ENCODE peak calls at places on chromosomes 13 and 19, in eight cellular contexts. One of them, this sample, is unnamed.

GRCh38 chr19:21328402-21328801 is 808 bp downstream of the ZNF708 start:
- DNase-seq in stimulated activated CD4-positive, alpha-beta T cell treated with anti-CD3 and anti-CD28 coated beads, Interleukin-1b, Interleukin-23, amount 100 ng/mL, for 1 hour: no peak
- DNase-seq in T1000: no peak
- DNase-seq in HEK293T: no peak
- DNase-seq in stimulated activated CD8-positive, alpha-beta memory T cell treated with anti-CD3 and anti-CD28 coated beads, Interleukin-7, amount 100 ng/mL, for 48 hours: no peak
- DNase-seq in GM04503: no peak
- DNase-seq in activated T-cell treated with anti-CD3 and anti-CD28 coated beads for 48 hours: no peak
- DNase-seq in CD4-positive, alpha-beta memory T cell: no peak
- DNase-seq in this sample: no peak

GRCh38 chr19:1473424-1473851 is 5.6 kb downstream of the C19orf25 start:
- DNase-seq in stimulated activated CD4-positive, alpha-beta T cell treated with anti-CD3 and anti-CD28 coated beads, Interleukin-1b, Interleukin-23, amount 100 ng/mL, for 1 hour: no peak
- DNase-seq in T1000: no peak
- DNase-seq in HEK293T: no peak
- DNase-seq in stimulated activated CD8-positive, alpha-beta memory T cell treated with anti-CD3 and anti-CD28 coated beads, Interleukin-7, amount 100 ng/mL, for 48 hours: no peak
- DNase-seq in GM04503: no peak
- DNase-seq in activated T-cell treated with anti-CD3 and anti-CD28 coated beads for 48 hours: no peak
- DNase-seq in CD4-positive, alpha-beta memory T cell: no peak
- DNase-seq in this sample: no peak

GRCh38 chr19:10701955-10702307 is 692 bp downstream of the QTRT1 start:
- DNase-seq in stimulated activated CD4-positive, alpha-beta T cell treated with anti-CD3 and anti-CD28 coated beads, Interleukin-1b, Interleukin-23, amount 100 ng/mL, for 1 hour: no peak
- DNase-seq in T1000: no peak
- DNase-seq in HEK293T: peak; percentile 47
- DNase-seq in stimulated activated CD8-positive, alpha-beta memory T cell treated with anti-CD3 and anti-CD28 coated beads, Interleukin-7, amount 100 ng/mL, for 48 hours: no peak
- DNase-seq in GM04503: no peak
- DNase-seq in activated T-cell treated with anti-CD3 and anti-CD28 coated beads for 48 hours: no peak
- DNase-seq in CD4-positive, alpha-beta memory T cell: peak; percentile 20
- DNase-seq in this sample: peak; percentile 35

GRCh38 chr13:99961634-99962033 is 9.9 kb downstream of the ZIC5 start:
- DNase-seq in stimulated activated CD4-positive, alpha-beta T cell treated with anti-CD3 and anti-CD28 coated beads, Interleukin-1b, Interleukin-23, amount 100 ng/mL, for 1 hour: no peak
- DNase-seq in T1000: no peak
- DNase-seq in HEK293T: no peak
- DNase-seq in stimulated activated CD8-positive, alpha-beta memory T cell treated with anti-CD3 and anti-CD28 coated beads, Interleukin-7, amount 100 ng/mL, for 48 hours: no peak
- DNase-seq in GM04503: no peak
- DNase-seq in activated T-cell treated with anti-CD3 and anti-CD28 coated beads for 48 hours: no peak
- DNase-seq in CD4-positive, alpha-beta memory T cell: no peak
- DNase-seq in this sample: no peak

GRCh38 chr19:32876236-32876918 is 6.8 kb upstream of the SLC7A9 start:
- DNase-seq in stimulated activated CD4-positive, alpha-beta T cell treated with anti-CD3 and anti-CD28 coated beads, Interleukin-1b, Interleukin-23, amount 100 ng/mL, for 1 hour: no peak
- DNase-seq in T1000: no peak
- DNase-seq in HEK293T: no peak
- DNase-seq in stimulated activated CD8-positive, alpha-beta memory T cell treated with anti-CD3 and anti-CD28 coated beads, Interleukin-7, amount 100 ng/mL, for 48 hours: no peak
- DNase-seq in GM04503: no peak
- DNase-seq in activated T-cell treated with anti-CD3 and anti-CD28 coated beads for 48 hours: no peak
- DNase-seq in CD4-positive, alpha-beta memory T cell: no peak
- DNase-seq in this sample: no peak

GRCh38 chr19:8308891-8309291 is 733 bp upstream of the CD320 start:
- DNase-seq in stimulated activated CD4-positive, alpha-beta T cell treated with anti-CD3 and anti-CD28 coated beads, Interleukin-1b, Interleukin-23, amount 100 ng/mL, for 1 hour: no peak
- DNase-seq in T1000: no peak
- DNase-seq in HEK293T: no peak
- DNase-seq in stimulated activated CD8-positive, alpha-beta memory T cell treated with anti-CD3 and anti-CD28 coated beads, Interleukin-7, amount 100 ng/mL, for 48 hours: no peak
- DNase-seq in GM04503: no peak
- DNase-seq in activated T-cell treated with anti-CD3 and anti-CD28 coated beads for 48 hours: no peak
- DNase-seq in CD4-positive, alpha-beta memory T cell: no peak
- DNase-seq in this sample: no peak

GRCh38 chr13:40982772-40983171 is 36.3 kb downstream of the ELF1 start:
- DNase-seq in stimulated activated CD4-positive, alpha-beta T cell treated with anti-CD3 and anti-CD28 coated beads, Interleukin-1b, Interleukin-23, amount 100 ng/mL, for 1 hour: no peak
- DNase-seq in T1000: no peak
- DNase-seq in HEK293T: peak; percentile 20
- DNase-seq in stimulated activated CD8-positive, alpha-beta memory T cell treated with anti-CD3 and anti-CD28 coated beads, Interleukin-7, amount 100 ng/mL, for 48 hours: no peak
- DNase-seq in GM04503: no peak
- DNase-seq in activated T-cell treated with anti-CD3 and anti-CD28 coated beads for 48 hours: no peak
- DNase-seq in CD4-positive, alpha-beta memory T cell: peak; percentile 84
- DNase-seq in this sample: peak; percentile 30

GRCh38 chr19:38544569-38545315 is 73.0 kb downstream of the MAP4K1 start:
- DNase-seq in stimulated activated CD4-positive, alpha-beta T cell treated with anti-CD3 and anti-CD28 coated beads, Interleukin-1b, Interleukin-23, amount 100 ng/mL, for 1 hour: no peak
- DNase-seq in T1000: peak; percentile 25
- DNase-seq in HEK293T: no peak
- DNase-seq in stimulated activated CD8-positive, alpha-beta memory T cell treated with anti-CD3 and anti-CD28 coated beads, Interleukin-7, amount 100 ng/mL, for 48 hours: no peak
- DNase-seq in GM04503: no peak
- DNase-seq in activated T-cell treated with anti-CD3 and anti-CD28 coated beads for 48 hours: no peak
- DNase-seq in CD4-positive, alpha-beta memory T cell: peak; percentile 61
- DNase-seq in this sample: no peak

GRCh38 chr13:107734891-107735620 is 480.3 kb downstream of the LIG4 start:
- DNase-seq in stimulated activated CD4-positive, alpha-beta T cell treated with anti-CD3 and anti-CD28 coated beads, Interleukin-1b, Interleukin-23, amount 100 ng/mL, for 1 hour: no peak
- DNase-seq in T1000: no peak
- DNase-seq in HEK293T: no peak
- DNase-seq in stimulated activated CD8-positive, alpha-beta memory T cell treated with anti-CD3 and anti-CD28 coated beads, Interleukin-7, amount 100 ng/mL, for 48 hours: no peak
- DNase-seq in GM04503: no peak
- DNase-seq in activated T-cell treated with anti-CD3 and anti-CD28 coated beads for 48 hours: no peak
- DNase-seq in CD4-positive, alpha-beta memory T cell: no peak
- DNase-seq in this sample: no peak

GRCh38 chr13:79780240-79780639 is 299.3 kb downstream of the NDFIP2 start:
- DNase-seq in stimulated activated CD4-positive, alpha-beta T cell treated with anti-CD3 and anti-CD28 coated beads, Interleukin-1b, Interleukin-23, amount 100 ng/mL, for 1 hour: no peak
- DNase-seq in T1000: no peak
- DNase-seq in HEK293T: no peak
- DNase-seq in stimulated activated CD8-positive, alpha-beta memory T cell treated with anti-CD3 and anti-CD28 coated beads, Interleukin-7, amount 100 ng/mL, for 48 hours: no peak
- DNase-seq in GM04503: no peak
- DNase-seq in activated T-cell treated with anti-CD3 and anti-CD28 coated beads for 48 hours: no peak
- DNase-seq in CD4-positive, alpha-beta memory T cell: no peak
- DNase-seq in this sample: no peak

GRCh38 chr13:85586422-85586831 is 212.8 kb downstream of the SLITRK6 start:
- DNase-seq in stimulated activated CD4-positive, alpha-beta T cell treated with anti-CD3 and anti-CD28 coated beads, Interleukin-1b, Interleukin-23, amount 100 ng/mL, for 1 hour: no peak
- DNase-seq in T1000: peak; percentile 87
- DNase-seq in HEK293T: no peak
- DNase-seq in stimulated activated CD8-positive, alpha-beta memory T cell treated with anti-CD3 and anti-CD28 coated beads, Interleukin-7, amount 100 ng/mL, for 48 hours: no peak
- DNase-seq in GM04503: no peak
- DNase-seq in activated T-cell treated with anti-CD3 and anti-CD28 coated beads for 48 hours: no peak
- DNase-seq in CD4-positive, alpha-beta memory T cell: no peak
- DNase-seq in this sample: no peak

GRCh38 chr19:38210458-38210987 is 13.5 kb downstream of the DPF1 start:
- DNase-seq in stimulated activated CD4-positive, alpha-beta T cell treated with anti-CD3 and anti-CD28 coated beads, Interleukin-1b, Interleukin-23, amount 100 ng/mL, for 1 hour: no peak
- DNase-seq in T1000: no peak
- DNase-seq in HEK293T: no peak
- DNase-seq in stimulated activated CD8-positive, alpha-beta memory T cell treated with anti-CD3 and anti-CD28 coated beads, Interleukin-7, amount 100 ng/mL, for 48 hours: no peak
- DNase-seq in GM04503: no peak
- DNase-seq in activated T-cell treated with anti-CD3 and anti-CD28 coated beads for 48 hours: no peak
- DNase-seq in CD4-positive, alpha-beta memory T cell: no peak
- DNase-seq in this sample: no peak

GRCh38 chr19:7658219-7658686 is 10.6 kb upstream of the RETN start:
- DNase-seq in stimulated activated CD4-positive, alpha-beta T cell treated with anti-CD3 and anti-CD28 coated beads, Interleukin-1b, Interleukin-23, amount 100 ng/mL, for 1 hour: no peak
- DNase-seq in T1000: no peak
- DNase-seq in HEK293T: no peak
- DNase-seq in stimulated activated CD8-positive, alpha-beta memory T cell treated with anti-CD3 and anti-CD28 coated beads, Interleukin-7, amount 100 ng/mL, for 48 hours: no peak
- DNase-seq in GM04503: no peak
- DNase-seq in activated T-cell treated with anti-CD3 and anti-CD28 coated beads for 48 hours: peak; percentile 30
- DNase-seq in CD4-positive, alpha-beta memory T cell: peak; percentile 45
- DNase-seq in this sample: peak; percentile 80

GRCh38 chr13:71374471-71375041 is 492.4 kb downstream of the DACH1 start:
- DNase-seq in stimulated activated CD4-positive, alpha-beta T cell treated with anti-CD3 and anti-CD28 coated beads, Interleukin-1b, Interleukin-23, amount 100 ng/mL, for 1 hour: no peak
- DNase-seq in T1000: no peak
- DNase-seq in HEK293T: no peak
- DNase-seq in stimulated activated CD8-positive, alpha-beta memory T cell treated with anti-CD3 and anti-CD28 coated beads, Interleukin-7, amount 100 ng/mL, for 48 hours: no peak
- DNase-seq in GM04503: no peak
- DNase-seq in activated T-cell treated with anti-CD3 and anti-CD28 coated beads for 48 hours: no peak
- DNase-seq in CD4-positive, alpha-beta memory T cell: no peak
- DNase-seq in this sample: no peak

GRCh38 chr13:93066187-93066586 is 160.4 kb upstream of the GPC6 start:
- DNase-seq in stimulated activated CD4-positive, alpha-beta T cell treated with anti-CD3 and anti-CD28 coated beads, Interleukin-1b, Interleukin-23, amount 100 ng/mL, for 1 hour: no peak
- DNase-seq in T1000: peak; percentile 49
- DNase-seq in HEK293T: no peak
- DNase-seq in stimulated activated CD8-positive, alpha-beta memory T cell treated with anti-CD3 and anti-CD28 coated beads, Interleukin-7, amount 100 ng/mL, for 48 hours: no peak
- DNase-seq in GM04503: peak; percentile 3
- DNase-seq in activated T-cell treated with anti-CD3 and anti-CD28 coated beads for 48 hours: no peak
- DNase-seq in CD4-positive, alpha-beta memory T cell: no peak
- DNase-seq in this sample: no peak

GRCh38 chr19:1249298-1249989 is 1.1 kb downstream of the MIDN start:
- DNase-seq in stimulated activated CD4-positive, alpha-beta T cell treated with anti-CD3 and anti-CD28 coated beads, Interleukin-1b, Interleukin-23, amount 100 ng/mL, for 1 hour: peak; percentile 89
- DNase-seq in T1000: peak; percentile 95
- DNase-seq in HEK293T: peak; percentile 88
- DNase-seq in stimulated activated CD8-positive, alpha-beta memory T cell treated with anti-CD3 and anti-CD28 coated beads, Interleukin-7, amount 100 ng/mL, for 48 hours: peak; percentile 93
- DNase-seq in GM04503: no peak
- DNase-seq in activated T-cell treated with anti-CD3 and anti-CD28 coated beads for 48 hours: peak; percentile 96
- DNase-seq in CD4-positive, alpha-beta memory T cell: peak; percentile 97
- DNase-seq in this sample: peak; percentile 98

GRCh38 chr19:57779220-57779845 is 9.9 kb downstream of the ZNF586 start:
- DNase-seq in stimulated activated CD4-positive, alpha-beta T cell treated with anti-CD3 and anti-CD28 coated beads, Interleukin-1b, Interleukin-23, amount 100 ng/mL, for 1 hour: no peak
- DNase-seq in T1000: no peak
- DNase-seq in HEK293T: no peak
- DNase-seq in stimulated activated CD8-positive, alpha-beta memory T cell treated with anti-CD3 and anti-CD28 coated beads, Interleukin-7, amount 100 ng/mL, for 48 hours: no peak
- DNase-seq in GM04503: no peak
- DNase-seq in activated T-cell treated with anti-CD3 and anti-CD28 coated beads for 48 hours: no peak
- DNase-seq in CD4-positive, alpha-beta memory T cell: no peak
- DNase-seq in this sample: no peak

GRCh38 chr19:8320564-8321066 is 560 bp downstream of the NDUFA7 start:
- DNase-seq in stimulated activated CD4-positive, alpha-beta T cell treated with anti-CD3 and anti-CD28 coated beads, Interleukin-1b, Interleukin-23, amount 100 ng/mL, for 1 hour: no peak
- DNase-seq in T1000: no peak
- DNase-seq in HEK293T: no peak
- DNase-seq in stimulated activated CD8-positive, alpha-beta memory T cell treated with anti-CD3 and anti-CD28 coated beads, Interleukin-7, amount 100 ng/mL, for 48 hours: no peak
- DNase-seq in GM04503: no peak
- DNase-seq in activated T-cell treated with anti-CD3 and anti-CD28 coated beads for 48 hours: no peak
- DNase-seq in CD4-positive, alpha-beta memory T cell: no peak
- DNase-seq in this sample: no peak

GRCh38 chr19:48495391-48495790 is 16.2 kb downstream of the LMTK3 start:
- DNase-seq in stimulated activated CD4-positive, alpha-beta T cell treated with anti-CD3 and anti-CD28 coated beads, Interleukin-1b, Interleukin-23, amount 100 ng/mL, for 1 hour: no peak
- DNase-seq in T1000: no peak
- DNase-seq in HEK293T: no peak
- DNase-seq in stimulated activated CD8-positive, alpha-beta memory T cell treated with anti-CD3 and anti-CD28 coated beads, Interleukin-7, amount 100 ng/mL, for 48 hours: no peak
- DNase-seq in GM04503: no peak
- DNase-seq in activated T-cell treated with anti-CD3 and anti-CD28 coated beads for 48 hours: no peak
- DNase-seq in CD4-positive, alpha-beta memory T cell: no peak
- DNase-seq in this sample: no peak

GRCh38 chr19:9792191-9793050 is 23.9 kb upstream of the ZNF846 start:
- DNase-seq in stimulated activated CD4-positive, alpha-beta T cell treated with anti-CD3 and anti-CD28 coated beads, Interleukin-1b, Interleukin-23, amount 100 ng/mL, for 1 hour: peak; percentile 87
- DNase-seq in T1000: peak; percentile 91
- DNase-seq in HEK293T: peak; percentile 67
- DNase-seq in stimulated activated CD8-positive, alpha-beta memory T cell treated with anti-CD3 and anti-CD28 coated beads, Interleukin-7, amount 100 ng/mL, for 48 hours: peak; percentile 62
- DNase-seq in GM04503: peak; percentile 40
- DNase-seq in activated T-cell treated with anti-CD3 and anti-CD28 coated beads for 48 hours: peak; percentile 80
- DNase-seq in CD4-positive, alpha-beta memory T cell: peak; percentile 90
- DNase-seq in this sample: peak; percentile 96

GRCh38 chr13:96958286-96958891 is 35.9 kb downstream of the OXGR1 start:
- DNase-seq in stimulated activated CD4-positive, alpha-beta T cell treated with anti-CD3 and anti-CD28 coated beads, Interleukin-1b, Interleukin-23, amount 100 ng/mL, for 1 hour: no peak
- DNase-seq in T1000: no peak
- DNase-seq in HEK293T: peak; percentile 15
- DNase-seq in stimulated activated CD8-positive, alpha-beta memory T cell treated with anti-CD3 and anti-CD28 coated beads, Interleukin-7, amount 100 ng/mL, for 48 hours: no peak
- DNase-seq in GM04503: no peak
- DNase-seq in activated T-cell treated with anti-CD3 and anti-CD28 coated beads for 48 hours: no peak
- DNase-seq in CD4-positive, alpha-beta memory T cell: no peak
- DNase-seq in this sample: no peak

GRCh38 chr19:5367530-5368133 is 27.0 kb upstream of the PTPRS start:
- DNase-seq in stimulated activated CD4-positive, alpha-beta T cell treated with anti-CD3 and anti-CD28 coated beads, Interleukin-1b, Interleukin-23, amount 100 ng/mL, for 1 hour: no peak
- DNase-seq in T1000: no peak
- DNase-seq in HEK293T: no peak
- DNase-seq in stimulated activated CD8-positive, alpha-beta memory T cell treated with anti-CD3 and anti-CD28 coated beads, Interleukin-7, amount 100 ng/mL, for 48 hours: no peak
- DNase-seq in GM04503: no peak
- DNase-seq in activated T-cell treated with anti-CD3 and anti-CD28 coated beads for 48 hours: no peak
- DNase-seq in CD4-positive, alpha-beta memory T cell: no peak
- DNase-seq in this sample: no peak

GRCh38 chr19:29858000-29858596 is 46.3 kb downstream of the CCNE1 start:
- DNase-seq in stimulated activated CD4-positive, alpha-beta T cell treated with anti-CD3 and anti-CD28 coated beads, Interleukin-1b, Interleukin-23, amount 100 ng/mL, for 1 hour: no peak
- DNase-seq in T1000: no peak
- DNase-seq in HEK293T: peak; percentile 64
- DNase-seq in stimulated activated CD8-positive, alpha-beta memory T cell treated with anti-CD3 and anti-CD28 coated beads, Interleukin-7, amount 100 ng/mL, for 48 hours: no peak
- DNase-seq in GM04503: no peak
- DNase-seq in activated T-cell treated with anti-CD3 and anti-CD28 coated beads for 48 hours: peak; percentile 24
- DNase-seq in CD4-positive, alpha-beta memory T cell: peak; percentile 25
- DNase-seq in this sample: peak; percentile 68

GRCh38 chr19:38400361-38400760 is 2.5 kb upstream of the FAM98C start:
- DNase-seq in stimulated activated CD4-positive, alpha-beta T cell treated with anti-CD3 and anti-CD28 coated beads, Interleukin-1b, Interleukin-23, amount 100 ng/mL, for 1 hour: no peak
- DNase-seq in T1000: no peak
- DNase-seq in HEK293T: no peak
- DNase-seq in stimulated activated CD8-positive, alpha-beta memory T cell treated with anti-CD3 and anti-CD28 coated beads, Interleukin-7, amount 100 ng/mL, for 48 hours: no peak
- DNase-seq in GM04503: no peak
- DNase-seq in activated T-cell treated with anti-CD3 and anti-CD28 coated beads for 48 hours: no peak
- DNase-seq in CD4-positive, alpha-beta memory T cell: no peak
- DNase-seq in this sample: no peak

GRCh38 chr13:111203742-111204386 is 88.8 kb downstream of the ARHGEF7 start:
- DNase-seq in stimulated activated CD4-positive, alpha-beta T cell treated with anti-CD3 and anti-CD28 coated beads, Interleukin-1b, Interleukin-23, amount 100 ng/mL, for 1 hour: no peak
- DNase-seq in T1000: no peak
- DNase-seq in HEK293T: no peak
- DNase-seq in stimulated activated CD8-positive, alpha-beta memory T cell treated with anti-CD3 and anti-CD28 coated beads, Interleukin-7, amount 100 ng/mL, for 48 hours: no peak
- DNase-seq in GM04503: no peak
- DNase-seq in activated T-cell treated with anti-CD3 and anti-CD28 coated beads for 48 hours: no peak
- DNase-seq in CD4-positive, alpha-beta memory T cell: no peak
- DNase-seq in this sample: no peak

GRCh38 chr13:30126903-30127428 is 180.4 kb downstream of the KATNAL1 start:
- DNase-seq in stimulated activated CD4-positive, alpha-beta T cell treated with anti-CD3 and anti-CD28 coated beads, Interleukin-1b, Interleukin-23, amount 100 ng/mL, for 1 hour: no peak
- DNase-seq in T1000: no peak
- DNase-seq in HEK293T: no peak
- DNase-seq in stimulated activated CD8-positive, alpha-beta memory T cell treated with anti-CD3 and anti-CD28 coated beads, Interleukin-7, amount 100 ng/mL, for 48 hours: no peak
- DNase-seq in GM04503: no peak
- DNase-seq in activated T-cell treated with anti-CD3 and anti-CD28 coated beads for 48 hours: no peak
- DNase-seq in CD4-positive, alpha-beta memory T cell: no peak
- DNase-seq in this sample: no peak

GRCh38 chr19:50646074-50646807 is 3.0 kb upstream of the C19orf81 start:
- DNase-seq in stimulated activated CD4-positive, alpha-beta T cell treated with anti-CD3 and anti-CD28 coated beads, Interleukin-1b, Interleukin-23, amount 100 ng/mL, for 1 hour: no peak
- DNase-seq in T1000: no peak
- DNase-seq in HEK293T: no peak
- DNase-seq in stimulated activated CD8-positive, alpha-beta memory T cell treated with anti-CD3 and anti-CD28 coated beads, Interleukin-7, amount 100 ng/mL, for 48 hours: no peak
- DNase-seq in GM04503: peak; percentile 27
- DNase-seq in activated T-cell treated with anti-CD3 and anti-CD28 coated beads for 48 hours: no peak
- DNase-seq in CD4-positive, alpha-beta memory T cell: no peak
- DNase-seq in this sample: no peak

GRCh38 chr19:1824252-1824622 is 12.2 kb upstream of the ATP8B3 start:
- DNase-seq in stimulated activated CD4-positive, alpha-beta T cell treated with anti-CD3 and anti-CD28 coated beads, Interleukin-1b, Interleukin-23, amount 100 ng/mL, for 1 hour: no peak
- DNase-seq in T1000: no peak
- DNase-seq in HEK293T: no peak
- DNase-seq in stimulated activated CD8-positive, alpha-beta memory T cell treated with anti-CD3 and anti-CD28 coated beads, Interleukin-7, amount 100 ng/mL, for 48 hours: no peak
- DNase-seq in GM04503: no peak
- DNase-seq in activated T-cell treated with anti-CD3 and anti-CD28 coated beads for 48 hours: no peak
- DNase-seq in CD4-positive, alpha-beta memory T cell: no peak
- DNase-seq in this sample: no peak

This sample was measured in B cell.